ENCODE peak calls at places on chromosomes 1 and 21, in seven cellular contexts. W is T-cell; A is nucleus accumbens; O is AG08396; V is fibroblast of mammary gland; J is heart right ventricle; L is CD8-positive, alpha-beta T cell. Q is an unnamed sample.

GRCh38 chr21:36692125-36692843 is 6.6 kb upstream of the SIM2 start:
- DNase-seq in J (no peak), O (no peak), W (no peak), A (no peak), L (no peak), V (no peak), Q (peak)

GRCh38 chr1:33763406-33763805 is 100.5 kb upstream of the HMGB4 start:
- DNase-seq in W (no peak), J (no peak), V (peak), A (no peak), O (peak), L (no peak), Q (no peak)

GRCh38 chr21:44940116-44940631 is 345 bp downstream of the SLX9 start:
- DNase-seq in O (no peak), L (peak), V (no peak), J (peak), A (no peak), W (no peak), Q (no peak)

GRCh38 chr1:30271401-30272287 is 451.7 kb downstream of the MATN1 start:
- DNase-seq in V (no peak), A (no peak), L (no peak), O (no peak), J (no peak), W (no peak), Q (no peak)

GRCh38 chr1:47192458-47193384 is 2.9 kb upstream of the PDZK1IP1 start:
- DNase-seq in O (peak), L (peak), W (peak), J (peak), V (peak), A (peak), Q (peak)

GRCh38 chr1:195939844-195940243 is 668.4 kb downstream of the KCNT2 start:
- DNase-seq in A (no peak), W (no peak), L (no peak), O (no peak), J (no peak), V (no peak), Q (no peak)

GRCh38 chr1:15895233-15895632 is 47.7 kb downstream of the SPEN start:
- DNase-seq in L (no peak), O (no peak), A (no peak), V (no peak), W (no peak), J (no peak), Q (no peak)

GRCh38 chr1:171785766-171786165 is 4.3 kb downstream of the METTL13 start:
- DNase-seq in A (no peak), J (no peak), V (no peak), L (no peak), O (no peak), W (no peak), Q (no peak)

GRCh38 chr1:173269490-173270230 is 62.5 kb upstream of the TNFSF4 start:
- DNase-seq in O (peak), J (no peak), L (no peak), A (no peak), V (peak), W (no peak), Q (no peak)

GRCh38 chr1:9362488-9362887 is 69.8 kb downstream of the SPSB1 start:
- DNase-seq in W (no peak), O (no peak), V (no peak), J (no peak), A (peak), L (no peak), Q (peak)

GRCh38 chr1:20255666-20256065 is 35.0 kb upstream of the VWA5B1 start:
- DNase-seq in W (no peak), A (peak), J (no peak), V (peak), L (no peak), O (peak), Q (no peak)

GRCh38 chr1:111990878-111991760 is 1.7 kb upstream of the KCND3 start:
- DNase-seq in J (peak), O (peak), W (no peak), L (no peak), V (peak), A (peak), Q (peak)

GRCh38 chr1:93817819-93818569 is 61.0 kb downstream of the DNTTIP2 start:
- DNase-seq in A (no peak), W (peak), O (no peak), L (peak), V (no peak), J (no peak), Q (no peak)